ENCODE peak calls at places on chromosome 10, in four cellular contexts. O is K562, P is GM12878, S is HepG2. N is an unnamed sample.

GRCh38 chr10:76052798-76053473 is 621.5 kb downstream of the LRMDA start:
- DNase-seq in P (no peak), S (no peak), O (no peak), N (peak)

GRCh38 chr10:74927701-74928100 is 101.3 kb downstream of the KAT6B start:
- DNase-seq in S (no peak), O (no peak), P (no peak), N (no peak)

GRCh38 chr10:44370731-44371248 is 14.1 kb downstream of the CXCL12 start:
- DNase-seq in S (no peak), P (no peak), O (no peak), N (no peak)

GRCh38 chr10:3525832-3526449 is 259.1 kb downstream of the KLF6 start:
- DNase-seq in O (peak), S (peak), P (no peak), N (peak)

GRCh38 chr10:90963331-90963730 is 42.4 kb upstream of the ANKRD1 start:
- DNase-seq in S (no peak), P (no peak), O (no peak), N (no peak)

GRCh38 chr10:76764177-76764576 is 873.4 kb downstream of the KCNMA1 start:
- DNase-seq in P (no peak), O (no peak), S (no peak), N (no peak)

GRCh38 chr10:49435225-49435624 is 39.3 kb upstream of the DRGX start:
- DNase-seq in S (no peak), O (no peak), P (no peak), N (no peak)

GRCh38 chr10:2978574-2979266 is 88.6 kb upstream of the PFKP start:
- DNase-seq in S (no peak), O (no peak), P (no peak), N (no peak)

GRCh38 chr10:45602082-45602730 is 70.4 kb downstream of the ZFAND4 start:
- DNase-seq in P (no peak), O (no peak), S (no peak), N (no peak)

GRCh38 chr10:118776960-118777359 is 22.2 kb upstream of the CACUL1 start:
- DNase-seq in O (no peak), S (no peak), P (no peak), N (no peak)

GRCh38 chr10:92240289-92241157 is 50.4 kb downstream of the CPEB3 start:
- DNase-seq in P (peak), O (peak), S (peak), N (peak)

GRCh38 chr10:52455095-52455494 is 141.0 kb downstream of the DKK1 start:
- DNase-seq in S (no peak), P (no peak), O (no peak), N (no peak)

GRCh38 chr10:102435529-102436233 is 3.3 kb upstream of the CUEDC2 start:
- DNase-seq in S (no peak), O (peak), P (no peak), N (no peak)

GRCh38 chr10:112446055-112446854 is 459 bp downstream of the ZDHHC6 start:
- DNase-seq in O (no peak), S (no peak), P (no peak), N (peak)

GRCh38 chr10:60573342-60573741 is 183.7 kb upstream of the ANK3 start:
- DNase-seq in S (no peak), P (no peak), O (no peak), N (peak)
- TF ChIP-seq SP1 in S (no peak), P (no peak), O (no peak), N (no peak)

DNA sequence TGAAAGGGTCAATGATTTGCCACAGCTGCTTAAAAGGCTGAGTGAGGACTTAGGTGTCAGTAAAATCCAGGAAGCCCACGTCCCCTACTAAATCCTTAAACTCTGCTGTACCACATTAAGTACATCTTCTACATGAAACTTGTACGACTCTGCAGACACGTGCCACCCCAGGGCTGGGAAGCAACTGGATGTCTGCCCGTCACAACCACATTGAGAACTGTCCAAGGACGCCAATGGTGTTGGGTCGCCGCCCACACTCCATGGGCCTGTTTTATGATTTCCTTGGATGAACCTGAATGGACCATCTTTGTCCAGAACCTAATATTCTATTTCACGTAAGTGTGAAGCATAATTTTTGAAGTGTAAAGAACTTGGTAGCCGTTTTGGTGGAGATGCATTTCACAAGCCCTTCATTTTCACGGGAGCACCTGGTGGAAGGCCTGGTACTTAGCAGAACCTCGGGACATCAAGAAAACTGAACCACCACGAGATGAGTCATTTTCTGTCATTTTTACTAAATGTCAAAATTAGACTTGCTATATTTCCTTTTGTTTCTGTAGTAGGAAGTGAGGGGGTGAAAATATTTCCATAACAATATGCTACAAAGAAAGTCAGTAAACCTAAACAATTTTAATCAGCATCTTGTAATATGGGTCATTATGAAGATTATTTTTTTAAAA is 134.9 kb downstream of the SFMBT2 start:
- DNase-seq in P (no peak), O (no peak), S (no peak), N (no peak)
- TF ChIP-seq FOXM1 in P (no peak), O (no peak), S (no peak), N (no peak)

GRCh38 chr10:97601268-97602215 is 12.0 kb downstream of the C10orf62 start:
- DNase-seq in O (no peak), S (no peak), P (no peak), N (no peak)
- TF ChIP-seq SP1 in O (no peak), S (no peak), P (no peak), N (no peak)

GRCh38 chr10:130924138-130924819 is 387.2 kb downstream of the TCERG1L start:
- DNase-seq in S (no peak), O (peak), P (no peak), N (peak)
- TF ChIP-seq FOXM1 in S (no peak), O (no peak), P (no peak), N (no peak)

GRCh38 chr10:84341538-84341856 is 13.1 kb downstream of the CCSER2 start:
- DNase-seq in S (no peak), O (peak), P (no peak), N (no peak)
- TF ChIP-seq SP1 in S (no peak), O (no peak), P (no peak), N (no peak)

DNA sequence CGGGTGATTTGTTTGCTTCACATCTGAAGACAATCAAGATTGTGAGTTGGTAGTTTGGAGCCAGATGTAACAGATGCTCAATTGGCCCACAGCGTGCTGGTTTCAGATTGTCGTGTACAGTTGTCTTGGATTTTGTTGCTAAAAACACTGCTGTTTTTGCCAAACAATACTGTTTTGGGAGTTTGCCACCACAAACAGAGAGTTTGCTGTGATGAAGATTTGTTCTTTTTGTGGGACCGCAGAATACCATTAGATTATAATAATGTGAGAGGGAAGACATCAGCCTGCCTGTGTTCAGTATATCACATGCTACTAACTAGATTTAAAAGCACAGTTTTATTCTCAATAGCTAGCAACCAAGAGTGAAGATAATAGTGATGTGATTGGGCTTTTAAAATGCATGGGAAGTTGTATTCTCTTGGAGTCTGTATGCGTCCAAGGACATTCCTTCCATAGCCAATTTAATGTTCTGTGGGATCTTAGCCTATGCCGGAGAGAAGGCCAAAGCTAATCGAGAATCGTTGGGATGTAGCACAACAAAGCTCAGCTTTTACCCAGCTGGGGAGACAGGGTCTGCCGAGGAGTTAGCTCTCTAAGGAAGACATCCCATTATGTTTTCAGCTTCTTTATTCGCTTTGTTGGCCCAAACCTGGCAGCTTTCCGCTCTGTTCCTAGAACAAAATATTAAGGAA is 18.7 kb upstream of the ITGA8 start:
- DNase-seq in P (no peak), S (no peak), O (no peak), N (no peak)
- TF ChIP-seq FOXM1 in P (no peak), S (no peak), O (no peak), N (no peak)

DNA sequence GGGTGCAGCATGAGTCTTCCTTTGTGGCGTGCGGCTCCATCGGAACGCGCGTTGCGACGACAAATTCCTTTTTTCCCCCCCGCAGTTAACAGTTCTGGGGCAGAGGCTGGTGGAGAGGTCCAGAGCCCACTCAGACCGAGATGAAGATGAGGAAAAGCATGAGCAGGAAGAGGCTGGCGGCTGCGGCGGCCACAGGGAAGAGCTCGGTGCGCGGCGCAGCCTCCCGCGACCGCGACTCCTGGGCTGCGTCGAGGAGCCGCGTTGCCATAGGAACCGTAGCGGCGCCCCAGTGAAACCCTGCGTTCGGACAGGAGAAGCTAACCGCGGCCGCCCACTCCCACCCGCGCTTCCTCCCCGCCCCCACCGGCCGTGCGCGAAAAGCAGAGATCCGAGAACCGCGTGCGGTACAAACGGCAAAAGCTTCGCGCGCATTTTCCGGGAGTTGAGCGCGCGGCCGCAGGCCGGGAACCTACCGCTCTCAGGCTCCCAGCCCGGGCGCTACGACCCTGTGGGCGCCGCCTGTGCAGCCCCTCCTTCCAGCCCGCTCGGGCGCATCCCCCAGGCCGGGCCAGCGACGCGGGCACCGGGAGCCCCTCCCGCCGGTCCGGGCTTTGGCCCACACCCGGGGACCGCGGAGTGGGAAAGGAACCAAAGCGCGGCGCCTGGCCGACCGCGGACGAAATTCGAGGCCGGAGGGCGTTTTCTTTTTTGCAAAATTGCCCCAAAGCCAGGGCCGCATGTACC is 130.7 kb downstream of the SPAG6 start:
- DNase-seq in P (no peak), S (no peak), O (no peak), N (no peak)
- TF ChIP-seq SP1 in P (no peak), S (no peak), O (no peak), N (no peak)

GRCh38 chr10:94310369-94310768 is 52.4 kb downstream of the NOC3L start:
- DNase-seq in P (no peak), S (peak), O (no peak), N (no peak)

GRCh38 chr10:94314913-94315545 is 47.7 kb downstream of the NOC3L start:
- DNase-seq in O (no peak), P (no peak), S (peak), N (no peak)

GRCh38 chr10:94320285-94320914 is 42.3 kb downstream of the NOC3L start:
- DNase-seq in O (peak), P (no peak), S (peak), N (peak)

GRCh38 chr10:94315975-94316464 is 46.7 kb downstream of the NOC3L start:
- DNase-seq in O (no peak), S (peak), P (no peak), N (no peak)
- TF ChIP-seq FOXM1 in O (no peak), S (no peak), P (no peak), N (no peak)

N was measured in HEK293T.